ENCODE peak calls at places on chromosomes 3 and 15, in nine cellular contexts. M, A, C, E, U, S, D, J and N are unnamed samples.

GRCh38 chr3:192825657-192826200 is 91.9 kb downstream of the MB21D2 start:
- DNase-seq in E (no peak), S (no peak), M (no peak), C (peak), D (peak), A (peak), U (peak), J (no peak), N (no peak)

GRCh38 chr3:175329373-175329772 is 470.2 kb downstream of the NAALADL2 start:
- DNase-seq in A (no peak), M (no peak), D (no peak), U (no peak), E (no peak), C (no peak), J (no peak), S (no peak), N (no peak)

GRCh38 chr3:170746175-170746942 is 123.6 kb downstream of the RPL22L1 start:
- DNase-seq in A (no peak), M (no peak), C (no peak), S (no peak), D (no peak), J (no peak), U (no peak), E (no peak), N (no peak)

GRCh38 chr3:11095932-11096265 is 58.4 kb upstream of the HRH1 start:
- DNase-seq in U (no peak), A (no peak), E (no peak), C (no peak), J (no peak), M (no peak), S (no peak), D (no peak), N (no peak)

GRCh38 chr15:75684648-75685047 is 28.0 kb downstream of the CSPG4 start:
- DNase-seq in D (no peak), E (no peak), C (no peak), S (no peak), A (no peak), U (no peak), J (no peak), M (no peak), N (no peak)

GRCh38 chr3:158420654-158421396 is 150.2 kb upstream of the MLF1 start:
- DNase-seq in J (no peak), A (peak), E (no peak), U (peak), D (peak), C (no peak), S (peak), M (no peak), N (peak)

GRCh38 chr15:45021331-45021730 is 1.7 kb upstream of the SORD start:
- DNase-seq in D (no peak), E (no peak), M (no peak), C (no peak), S (no peak), J (no peak), A (peak), U (no peak), N (no peak)

GRCh38 chr15:99996667-99997066 is 263.4 kb upstream of the LYSMD4 start:
- DNase-seq in M (no peak), D (no peak), S (no peak), J (no peak), A (no peak), C (no peak), U (no peak), E (no peak), N (no peak)

GRCh38 chr15:69080203-69080957 is 65.9 kb downstream of the NOX5 start:
- DNase-seq in D (no peak), M (peak), U (no peak), E (no peak), A (no peak), C (no peak), J (no peak), S (no peak), N (no peak)

GRCh38 chr3:46442591-46443530 is 21.8 kb downstream of the LTF start:
- DNase-seq in A (no peak), M (no peak), D (peak), S (peak), J (no peak), U (no peak), C (peak), E (no peak), N (no peak)

GRCh38 chr3:183265713-183266417 is 12.8 kb downstream of the B3GNT5 start:
- DNase-seq in S (peak), M (no peak), U (peak), J (no peak), E (no peak), A (peak), C (peak), D (no peak), N (no peak)

GRCh38 chr3:155352900-155353490 is 59.5 kb upstream of the STRIT1 start:
- DNase-seq in J (no peak), U (peak), E (no peak), M (no peak), A (peak), D (peak), C (no peak), S (peak), N (no peak)

GRCh38 chr3:160129459-160130061 is 95.7 kb upstream of the C3orf80 start:
- DNase-seq in M (no peak), S (peak), D (peak), U (peak), C (no peak), J (no peak), E (no peak), A (peak), N (peak)

GRCh38 chr3:12125772-12126171 is 32.9 kb downstream of the TIMP4 start:
- DNase-seq in U (no peak), S (no peak), E (no peak), D (no peak), J (no peak), M (no peak), A (no peak), C (no peak), N (no peak)

GRCh38 chr3:9715764-9716437 is 12.3 kb downstream of the CPNE9 start:
- DNase-seq in J (peak), A (peak), U (peak), M (no peak), C (peak), D (no peak), E (no peak), S (peak), N (peak)

GRCh38 chr3:2156244-2156847 is 57.7 kb downstream of the CNTN4 start:
- DNase-seq in U (no peak), D (peak), C (no peak), S (peak), E (no peak), M (peak), A (no peak), J (no peak), N (no peak)

GRCh38 chr3:28786446-28786845 is 437.8 kb upstream of the AZI2 start:
- DNase-seq in D (no peak), A (no peak), J (no peak), E (no peak), M (no peak), C (no peak), S (no peak), U (no peak), N (no peak)

GRCh38 chr3:54069961-54070360 is 52.4 kb upstream of the CACNA2D3 start:
- DNase-seq in C (no peak), E (no peak), U (no peak), J (no peak), M (no peak), D (no peak), S (no peak), A (peak), N (no peak)

GRCh38 chr3:165185707-165186327 is 10.4 kb downstream of the SLITRK3 start:
- DNase-seq in J (peak), C (peak), S (no peak), M (peak), U (peak), A (peak), D (peak), E (no peak), N (peak)

GRCh38 chr15:59199775-59200465 is 6.7 kb upstream of the LDHAL6B start:
- DNase-seq in A (peak), J (no peak), C (peak), D (no peak), M (no peak), U (peak), S (peak), E (no peak), N (no peak)

GRCh38 chr3:50926868-50927267 is 252.1 kb downstream of the DOCK3 start:
- DNase-seq in U (no peak), M (no peak), E (no peak), C (no peak), A (no peak), J (no peak), S (no peak), D (no peak), N (no peak)

GRCh38 chr3:111299070-111299672 is 227.6 kb downstream of the NECTIN3 start:
- DNase-seq in S (no peak), E (no peak), A (peak), C (no peak), U (peak), M (no peak), J (no peak), D (no peak), N (no peak)

GRCh38 chr3:94360982-94361381 is 298.1 kb downstream of the NSUN3 start:
- DNase-seq in U (peak), J (peak), E (no peak), C (no peak), A (no peak), M (no peak), S (no peak), D (no peak), N (no peak)

GRCh38 chr3:105729662-105730061 is 139.2 kb downstream of the CBLB start:
- DNase-seq in M (no peak), J (no peak), C (no peak), A (no peak), D (no peak), U (peak), S (no peak), E (no peak), N (no peak)

GRCh38 chr3:146246493-146246892 is 4.4 kb downstream of the PLSCR4 start:
- DNase-seq in A (no peak), U (no peak), S (no peak), J (no peak), E (no peak), M (no peak), D (no peak), C (no peak), N (no peak)

GRCh38 chr3:58536501-58537411 is at the start of gene ACOX2:
- DNase-seq in D (no peak), J (peak), S (no peak), A (no peak), C (no peak), E (no peak), M (no peak), U (peak), N (peak)

GRCh38 chr3:33364531-33365128 is 75.6 kb downstream of the UBP1 start:
- DNase-seq in E (no peak), U (peak), D (no peak), S (no peak), J (no peak), A (no peak), C (no peak), M (no peak), N (no peak)

GRCh38 chr3:18389108-18389733 is 35.9 kb downstream of the SATB1 start:
- DNase-seq in M (no peak), E (no peak), U (peak), C (peak), S (no peak), J (no peak), A (peak), D (peak), N (no peak)

GRCh38 chr15:80003171-80003570 is 32.2 kb upstream of the BCL2A1 start:
- DNase-seq in S (no peak), U (peak), J (no peak), C (no peak), A (no peak), D (no peak), M (no peak), E (no peak), N (no peak)

GRCh38 chr15:56286213-56286612 is 42.5 kb upstream of the RFX7 start:
- DNase-seq in U (no peak), M (peak), S (no peak), E (no peak), D (no peak), C (peak), A (no peak), J (no peak), N (no peak)

GRCh38 chr3:8509961-8510360 is 8.3 kb downstream of the LMCD1 start:
- DNase-seq in D (no peak), S (peak), E (no peak), C (peak), A (no peak), J (no peak), U (peak), M (no peak), N (peak)

GRCh38 chr15:37967788-37968187 is 33.3 kb downstream of the TMCO5A start:
- DNase-seq in A (no peak), J (no peak), S (no peak), D (no peak), M (no peak), U (no peak), E (no peak), C (peak), N (no peak)

DNA sequence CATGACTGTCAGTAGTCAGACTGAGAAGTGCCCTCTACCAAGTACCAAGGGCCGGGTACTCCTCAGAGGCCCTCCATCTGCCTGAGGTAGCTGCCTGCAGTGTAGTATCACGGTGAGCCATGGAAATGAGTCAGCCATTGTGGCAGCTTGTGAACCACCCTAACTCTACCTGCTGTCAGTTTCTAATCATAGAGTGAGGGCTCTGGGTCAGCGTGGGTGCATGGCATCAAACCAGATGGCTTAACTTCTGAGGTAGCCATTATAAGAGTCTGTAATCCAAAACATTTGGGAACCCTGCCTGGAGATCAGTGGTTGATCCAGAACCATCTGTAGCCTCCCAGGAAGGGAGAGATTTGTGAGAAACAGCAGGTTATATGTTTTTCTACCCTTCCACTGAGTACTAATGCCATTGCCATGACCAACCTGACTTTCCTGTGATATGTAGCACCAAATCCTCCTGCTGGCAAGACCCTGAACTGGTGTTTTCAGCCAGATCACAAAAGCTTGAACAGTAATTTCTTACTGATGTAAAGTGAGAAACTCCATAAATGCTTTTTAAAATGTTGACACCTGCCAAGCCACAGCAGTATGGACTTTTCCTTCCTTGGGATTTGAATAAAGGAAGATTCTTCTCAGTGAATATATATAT is 38.9 kb downstream of the ABHD2 start:
- DNase-seq in A (peak), E (no peak), J (no peak), U (no peak), S (no peak), M (no peak), C (no peak), D (peak), N (no peak)
- TF ChIP-seq CTCF in A (no peak), E (no peak), J (no peak), U (peak), S (no peak), M (no peak), C (no peak), D (no peak), N (peak)

DNA sequence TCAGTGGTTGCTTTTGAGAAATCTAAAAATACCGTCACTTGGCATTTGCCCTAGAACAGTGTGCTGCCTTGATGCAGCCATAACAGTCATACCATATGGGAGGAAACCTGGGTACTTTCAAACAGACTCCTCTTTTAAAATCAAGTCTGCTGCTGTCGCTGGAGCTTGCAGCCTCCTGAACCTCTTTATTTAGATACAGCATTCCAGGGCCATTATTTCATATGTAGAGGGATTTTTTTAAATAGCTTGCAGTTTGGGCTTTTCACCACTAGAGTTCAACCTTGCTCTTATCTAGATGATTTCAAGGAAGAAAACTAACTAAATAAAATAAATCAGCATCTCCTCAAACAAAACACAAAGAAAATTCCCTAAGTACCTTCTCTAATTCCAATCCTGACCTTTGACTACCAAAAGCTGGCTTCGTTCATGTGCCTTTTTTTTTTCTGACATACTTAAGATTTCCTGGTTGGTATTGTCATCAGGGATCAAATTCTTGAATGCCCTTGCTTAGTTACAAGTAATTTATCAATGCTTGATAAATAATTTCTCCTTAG is 111.6 kb downstream of the KBTBD8 start:
- DNase-seq in M (no peak), S (peak), J (no peak), E (no peak), D (peak), C (peak), U (peak), A (peak), N (peak)
- TF ChIP-seq CTCF in M (peak), S (peak), J (peak), E (no peak), D (peak), C (peak), U (peak), A (peak), N (peak)

DNA sequence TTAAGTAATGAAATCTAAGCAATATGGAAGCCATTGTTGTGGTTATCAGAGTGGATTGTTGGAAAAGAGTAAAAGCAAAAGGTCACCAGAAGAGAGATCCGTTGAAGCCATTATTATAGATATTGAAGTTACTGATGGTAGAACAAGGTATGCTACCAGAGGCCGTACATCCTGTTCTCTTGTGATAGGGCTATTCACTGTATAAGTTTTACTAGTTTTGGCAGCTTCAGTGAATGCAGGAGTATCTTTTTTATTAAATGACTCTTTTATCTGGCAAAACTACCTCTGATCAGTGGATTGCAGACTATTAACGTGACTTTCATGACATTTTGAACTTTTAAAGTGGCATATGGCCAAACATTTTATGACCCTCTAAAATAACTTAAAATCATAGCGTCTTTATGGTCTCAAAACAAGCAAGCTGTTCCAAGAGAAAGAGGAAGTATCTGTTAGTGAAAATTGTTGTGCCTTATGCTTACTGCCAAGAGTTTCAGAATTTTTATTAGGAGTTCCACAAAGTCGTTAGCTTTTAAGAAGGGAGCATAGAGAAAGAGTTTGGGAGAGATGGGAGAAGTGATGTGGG is 102.8 kb downstream of the LRRC49 start:
- DNase-seq in D (no peak), C (no peak), U (no peak), J (no peak), S (no peak), M (no peak), E (no peak), A (no peak), N (no peak)
- TF ChIP-seq CTCF in D (no peak), C (no peak), U (no peak), J (no peak), S (no peak), M (no peak), E (no peak), A (no peak), N (no peak)

GRCh38 chr15:76973362-76973743 is 21.6 kb upstream of the PSTPIP1 start:
- DNase-seq in C (no peak), A (no peak), J (no peak), M (peak), U (peak), S (no peak), D (peak), E (no peak), N (no peak)
- TF ChIP-seq CTCF in C (peak), A (peak), J (no peak), M (peak), U (peak), S (peak), D (peak), E (no peak), N (peak)

GRCh38 chr3:86785381-86785780 is 205.6 kb downstream of the VGLL3 start:
- DNase-seq in C (no peak), E (no peak), A (peak), D (no peak), U (peak), J (no peak), S (no peak), M (no peak), N (no peak)
- TF ChIP-seq CTCF in C (no peak), E (no peak), A (no peak), D (no peak), U (peak), J (peak), S (peak), M (no peak), N (peak)

GRCh38 chr3:56089739-56090138 is 378.5 kb downstream of the ERC2 start:
- DNase-seq in M (no peak), E (no peak), D (no peak), J (no peak), A (no peak), U (no peak), C (no peak), S (no peak), N (no peak)
- TF ChIP-seq CTCF in M (no peak), E (no peak), D (no peak), J (no peak), A (no peak), U (no peak), C (no peak), S (no peak), N (no peak)

GRCh38 chr3:65795166-65795565 is 243.6 kb downstream of the MAGI1 start:
- DNase-seq in U (no peak), M (no peak), A (no peak), J (no peak), C (no peak), E (no peak), S (no peak), D (no peak), N (no peak)
- TF ChIP-seq CTCF in U (no peak), M (no peak), A (no peak), J (no peak), C (no peak), E (no peak), S (no peak), D (no peak), N (no peak)

GRCh38 chr15:36278219-36278618 is 301.2 kb upstream of the CDIN1 start:
- DNase-seq in A (peak), C (no peak), D (peak), E (no peak), S (no peak), M (no peak), J (no peak), U (no peak), N (no peak)
- TF ChIP-seq CTCF in A (peak), C (no peak), D (no peak), E (no peak), S (no peak), M (no peak), J (no peak), U (peak), N (no peak)

DNA sequence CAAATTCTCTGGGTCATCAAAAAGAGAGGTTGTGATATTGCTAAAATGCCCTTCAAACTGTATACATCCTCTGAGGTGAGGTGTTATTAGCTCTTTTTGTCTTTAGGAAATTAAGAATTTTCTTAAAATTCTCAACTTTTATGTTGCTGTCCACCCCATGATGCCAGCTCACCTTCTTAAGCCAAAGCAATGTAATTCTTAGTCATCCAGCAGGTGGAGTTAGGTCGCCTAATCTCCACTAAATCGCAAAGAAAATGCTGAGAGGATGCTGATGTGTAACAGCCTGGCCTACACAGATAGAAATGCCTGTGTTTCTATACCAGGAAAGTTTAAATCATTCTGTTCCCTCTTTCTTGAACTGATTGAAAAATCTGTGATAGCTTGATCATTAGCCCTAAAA is 770.2 kb upstream of the ALCAM start:
- DNase-seq in S (peak), E (no peak), A (peak), M (no peak), U (peak), C (peak), D (peak), J (no peak), N (peak)
- TF ChIP-seq CTCF in S (peak), E (no peak), A (peak), M (peak), U (peak), C (peak), D (peak), J (peak), N (peak)